ENCODE peak calls at places on chromosomes 2 and 18, in five cellular contexts. R is neural progenitor cell, Y is thoracic aorta, Z is ascending aorta, G is suprapubic skin. A is an unnamed sample. For H3K36me3, the result is how much of the 10 kb centered on the place peaks cover.

GRCh38 chr2:20422679-20423271 is 24.1 kb upstream of the RHOB start:
- DNase-seq in G (peak), R (peak), Y (no peak), Z (peak), A (peak)

GRCh38 chr18:11523809-11524208 is 85.6 kb upstream of the SLC35G4 start:
- DNase-seq in Y (no peak), Z (no peak), R (no peak), G (no peak), A (no peak)

GRCh38 chr18:23136326-23137092 is 1.2 kb downstream of the CABLES1 start:
- DNase-seq in R (peak), G (peak), Y (no peak), Z (peak), A (no peak)

GRCh38 chr2:142952793-142953192 is 75.3 kb downstream of the KYNU start:
- DNase-seq in Y (no peak), R (no peak), Z (no peak), G (no peak), A (no peak)

GRCh38 chr2:200778038-200778437 is 33.7 kb upstream of the BZW1 start:
- DNase-seq in R (no peak), G (no peak), Z (no peak), Y (no peak), A (no peak)

GRCh38 chr2:111659361-111660281 is 224.4 kb downstream of the ANAPC1 start:
- DNase-seq in Y (peak), Z (peak), G (peak), R (no peak), A (no peak)

GRCh38 chr2:234495801-234496441 is 960 bp downstream of the ARL4C start:
- DNase-seq in Z (no peak), R (peak), Y (no peak), G (peak), A (peak)

GRCh38 chr2:174603280-174603679 is 5.7 kb upstream of the WIPF1 start:
- DNase-seq in G (no peak), R (peak), Y (no peak), Z (peak), A (peak)

GRCh38 chr2:235553291-235553690 is 59.4 kb downstream of the AGAP1 start:
- DNase-seq in Z (no peak), G (no peak), R (no peak), Y (no peak), A (no peak)

GRCh38 chr2:171957061-171957460 is 34.8 kb downstream of the HAT1 start:
- DNase-seq in G (no peak), Y (no peak), R (peak), Z (no peak), A (no peak)

GRCh38 chr2:233638836-233639235 is 2.6 kb downstream of the UGT1A10 start:
- DNase-seq in R (no peak), Z (no peak), Y (no peak), G (no peak), A (peak)

GRCh38 chr2:108629417-108629816 is 89.9 kb upstream of the RANBP2 start:
- DNase-seq in G (no peak), Y (no peak), Z (no peak), R (no peak), A (no peak)

GRCh38 chr2:129400825-129401224 is 578.6 kb upstream of the RAB6C start:
- DNase-seq in G (no peak), Y (no peak), Z (no peak), R (no peak), A (no peak)

GRCh38 chr2:191318729-191319078 is 73.5 kb downstream of the MYO1B start:
- DNase-seq in Z (no peak), Y (no peak), R (peak), G (no peak), A (peak)

GRCh38 chr2:9207641-9208301 is 1.2 kb downstream of the ASAP2 start:
- DNase-seq in Z (peak), Y (no peak), R (peak), G (no peak), A (peak)
- H3K4me3 ChIP-seq in Z (peak), Y (peak), R (peak), G (peak), A (peak)

DNA sequence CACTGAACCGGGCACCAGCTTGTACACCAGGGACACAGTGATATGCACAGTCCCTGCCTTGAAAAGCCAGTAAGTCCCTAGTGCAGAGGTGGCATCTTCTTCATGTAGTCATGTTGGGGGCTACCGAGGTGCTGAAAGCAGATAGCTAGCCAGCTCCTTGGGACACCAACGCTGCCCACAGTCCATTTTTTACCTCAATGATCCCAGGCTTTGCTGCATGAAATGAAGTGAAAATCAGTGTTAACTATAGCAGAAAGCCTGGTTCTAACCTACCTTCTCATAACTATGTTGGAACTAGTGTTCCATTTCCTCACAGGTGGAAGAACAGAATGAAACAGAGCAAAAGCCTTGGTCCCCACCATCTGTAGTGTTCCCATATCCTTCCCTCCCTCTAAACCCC is 66.6 kb upstream of the EML6 start:
- DNase-seq in G (no peak), Z (no peak), R (no peak), Y (no peak), A (no peak)
- H3K27ac ChIP-seq in G (no peak), Z (no peak), R (no peak), Y (no peak), A (no peak)

GRCh38 chr2:121390082-121390481 is 105.1 kb upstream of the TFCP2L1 start:
- DNase-seq in Z (no peak), R (no peak), Y (no peak), G (no peak), A (no peak)
- H3K36me3 ChIP-seq in Z (under half), R (under half), Y (under half), G (under half), A (under half)

GRCh38 chr18:9055626-9056025 is 46.9 kb upstream of the NDUFV2 start:
- DNase-seq in Y (no peak), Z (no peak), R (no peak), G (no peak), A (no peak)
- H3K4me3 ChIP-seq in Y (no peak), Z (no peak), R (no peak), G (no peak), A (no peak)

GRCh38 chr2:131756141-131756907 is 228.6 kb downstream of the CCDC74A start:
- DNase-seq in G (no peak), R (no peak), Z (no peak), Y (no peak), A (no peak)
- H3K27ac ChIP-seq in G (no peak), R (no peak), Z (no peak), Y (no peak), A (no peak)

GRCh38 chr2:159737917-159738296 is 25.6 kb downstream of the MARCHF7 start:
- DNase-seq in Z (no peak), R (no peak), G (no peak), Y (no peak), A (no peak)
- H3K36me3 ChIP-seq in Z (under half), R (under half), G (under half), Y (under half), A (under half)

GRCh38 chr2:183243760-183244159 is 119.5 kb downstream of the NUP35 start:
- DNase-seq in Z (no peak), Y (no peak), R (no peak), G (no peak), A (no peak)
- H3K4me3 ChIP-seq in Z (no peak), Y (no peak), R (no peak), G (no peak), A (no peak)

GRCh38 chr2:196204991-196205766 is 33.8 kb upstream of the STK17B start:
- DNase-seq in Z (no peak), Y (no peak), G (no peak), R (no peak), A (no peak)

GRCh38 chr2:196195758-196196157 is 24.4 kb upstream of the STK17B start:
- DNase-seq in G (no peak), R (no peak), Z (no peak), Y (no peak), A (no peak)

GRCh38 chr2:196201229-196201998 is 30.0 kb upstream of the STK17B start:
- DNase-seq in R (no peak), Z (no peak), Y (no peak), G (no peak), A (no peak)

GRCh38 chr2:196195302-196195701 is 23.9 kb upstream of the STK17B start:
- DNase-seq in Z (no peak), R (no peak), G (no peak), Y (no peak), A (no peak)

DNA sequence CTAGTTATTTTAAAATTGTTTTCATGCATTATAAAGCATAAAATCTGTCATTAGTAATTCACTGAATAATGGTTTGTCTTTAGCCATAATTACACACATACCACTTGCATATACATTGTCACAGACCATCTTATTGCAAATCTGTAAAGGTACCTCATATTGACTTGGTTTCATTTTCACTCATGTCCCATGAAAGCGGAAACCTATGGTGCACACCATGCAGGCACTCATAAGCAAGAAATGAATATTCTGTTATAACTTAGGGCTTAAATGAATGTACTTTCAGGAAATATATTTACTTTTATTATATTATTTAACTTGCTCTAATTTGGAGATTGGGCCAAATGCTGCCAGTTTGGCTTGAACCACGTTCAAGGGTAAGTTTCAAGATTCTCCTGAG is 29.2 kb upstream of the STK17B start:
- DNase-seq in G (no peak), R (no peak), Y (no peak), Z (no peak), A (no peak)
- H3K27ac ChIP-seq in G (no peak), R (no peak), Y (no peak), Z (no peak), A (peak)

DNA sequence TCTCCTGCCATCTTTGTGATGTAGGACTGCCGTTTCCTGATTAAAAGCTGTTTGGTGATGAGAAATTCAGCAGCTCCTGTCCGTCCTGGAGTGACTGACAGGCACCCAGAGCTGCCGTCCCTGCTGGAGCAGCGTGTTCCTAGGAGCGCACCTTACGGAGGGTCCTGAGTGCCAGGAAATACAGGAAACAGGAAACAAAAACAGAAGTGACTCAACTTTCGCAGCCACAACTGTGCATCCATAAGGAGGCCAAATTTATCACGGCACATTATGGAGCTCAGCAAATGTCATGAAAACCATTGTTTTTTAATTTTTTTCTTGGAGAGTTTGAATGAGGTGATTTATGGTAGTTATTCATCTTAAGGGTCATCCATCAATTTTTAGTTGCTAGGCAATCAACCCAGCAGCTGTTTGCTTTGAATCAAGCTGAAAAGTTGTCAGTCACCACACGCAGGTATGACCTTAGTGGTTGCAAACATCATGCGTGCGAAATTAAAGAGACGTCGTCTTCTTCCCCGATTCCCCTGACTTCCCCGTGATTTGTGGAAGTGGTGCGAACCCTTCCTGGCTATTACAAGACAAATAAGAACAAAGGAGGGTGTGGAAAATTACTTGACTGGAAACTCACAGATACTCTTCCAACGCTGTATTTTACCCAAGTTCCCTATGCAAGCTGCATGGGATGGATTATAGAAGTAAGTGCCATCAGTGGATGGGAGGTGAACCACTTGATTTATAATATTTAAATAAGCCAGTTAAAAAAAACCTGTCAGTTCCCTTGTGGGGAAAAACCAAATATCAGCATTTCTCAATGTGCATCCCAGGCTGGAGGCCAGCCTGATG is 19.8 kb downstream of the TSHZ1 start:
- DNase-seq in Y (no peak), R (no peak), G (no peak), Z (no peak), A (no peak)
- H3K36me3 ChIP-seq in Y (under half), R (under half), G (under half), Z (under half), A (under half)